ENCODE peak calls at places on chromosomes 16 and 17, in four cellular contexts. One of them, this sample, is unnamed.

GRCh38 chr16:66511615-66512500 is 38.1 kb downstream of the TK2 start:
- DNase-seq in HCT116: peak; percentile 43
- DNase-seq in HEK293T: no peak
- DNase-seq in GM12878: no peak
- DNase-seq in this sample: peak; percentile 46

GRCh38 chr16:24555346-24555872 is 16.0 kb downstream of the RBBP6 start:
- DNase-seq in HCT116: no peak
- DNase-seq in HEK293T: no peak
- DNase-seq in GM12878: no peak
- DNase-seq in this sample: no peak

GRCh38 chr17:81859906-81860755 is at the start of gene P4HB:
- DNase-seq in HCT116: no peak
- DNase-seq in HEK293T: peak; percentile 97
- DNase-seq in GM12878: no peak
- DNase-seq in this sample: no peak

GRCh38 chr16:57846078-57846697 is 43.9 kb upstream of the KIFC3 start:
- DNase-seq in HCT116: no peak
- DNase-seq in HEK293T: no peak
- DNase-seq in GM12878: no peak
- DNase-seq in this sample: peak; percentile 82

GRCh38 chr17:46038414-46038813 is 39.4 kb downstream of the STH start:
- DNase-seq in HCT116: no peak
- DNase-seq in HEK293T: no peak
- DNase-seq in GM12878: no peak
- DNase-seq in this sample: no peak

GRCh38 chr17:82126479-82127314 is 28.7 kb upstream of the FASN start:
- DNase-seq in HCT116: no peak
- DNase-seq in HEK293T: no peak
- DNase-seq in GM12878: no peak
- DNase-seq in this sample: no peak

GRCh38 chr17:54903375-54903774 is 2.7 kb downstream of the TOM1L1 start:
- DNase-seq in HCT116: no peak
- DNase-seq in HEK293T: no peak
- DNase-seq in GM12878: no peak
- DNase-seq in this sample: no peak

GRCh38 chr17:80861360-80861861 is 130.2 kb upstream of the CHMP6 start:
- DNase-seq in HCT116: no peak
- DNase-seq in HEK293T: no peak
- DNase-seq in GM12878: no peak
- DNase-seq in this sample: no peak

GRCh38 chr16:28316056-28316455 is 23.7 kb downstream of the SBK1 start:
- DNase-seq in HCT116: no peak
- DNase-seq in HEK293T: no peak
- DNase-seq in GM12878: no peak
- DNase-seq in this sample: no peak

GRCh38 chr16:85444879-85445778 is 168.0 kb upstream of the GSE1 start:
- DNase-seq in HCT116: no peak
- DNase-seq in HEK293T: no peak
- DNase-seq in GM12878: no peak
- DNase-seq in this sample: no peak
- TF ChIP-seq SP1 in HCT116: no peak
- TF ChIP-seq SP1 in HEK293T: no peak
- TF ChIP-seq SP1 in GM12878: no peak
- TF ChIP-seq SP1 in this sample: no peak

GRCh38 chr16:30028438-30029093 is 2.5 kb downstream of the TLCD3B start:
- DNase-seq in HCT116: no peak
- DNase-seq in HEK293T: no peak
- DNase-seq in GM12878: no peak
- DNase-seq in this sample: peak; percentile 75
- TF ChIP-seq SP1 in HCT116: no peak
- TF ChIP-seq SP1 in HEK293T: no peak
- TF ChIP-seq SP1 in GM12878: no peak
- TF ChIP-seq SP1 in this sample: no peak

GRCh38 chr17:78971764-78972506 is 7.8 kb downstream of the LGALS3BP start:
- DNase-seq in HCT116: no peak
- DNase-seq in HEK293T: no peak
- DNase-seq in GM12878: no peak
- DNase-seq in this sample: no peak

GRCh38 chr17:78974635-78975591 is 4.8 kb downstream of the LGALS3BP start:
- DNase-seq in HCT116: peak; percentile 67
- DNase-seq in HEK293T: peak; percentile 52
- DNase-seq in GM12878: no peak
- DNase-seq in this sample: no peak

GRCh38 chr17:78972507-78973105 is 7.1 kb downstream of the LGALS3BP start:
- DNase-seq in HCT116: no peak
- DNase-seq in HEK293T: no peak
- DNase-seq in GM12878: no peak
- DNase-seq in this sample: no peak

GRCh38 chr17:78973196-78973595 is 6.5 kb downstream of the LGALS3BP start:
- DNase-seq in HCT116: no peak
- DNase-seq in HEK293T: no peak
- DNase-seq in GM12878: no peak
- DNase-seq in this sample: peak; percentile 63

GRCh38 chr17:78973792-78974520 is 5.8 kb downstream of the LGALS3BP start:
- DNase-seq in HCT116: no peak
- DNase-seq in HEK293T: no peak
- DNase-seq in GM12878: no peak
- DNase-seq in this sample: no peak
- TF ChIP-seq SP1 in HCT116: no peak
- TF ChIP-seq SP1 in HEK293T: no peak
- TF ChIP-seq SP1 in GM12878: no peak
- TF ChIP-seq SP1 in this sample: no peak

DNA sequence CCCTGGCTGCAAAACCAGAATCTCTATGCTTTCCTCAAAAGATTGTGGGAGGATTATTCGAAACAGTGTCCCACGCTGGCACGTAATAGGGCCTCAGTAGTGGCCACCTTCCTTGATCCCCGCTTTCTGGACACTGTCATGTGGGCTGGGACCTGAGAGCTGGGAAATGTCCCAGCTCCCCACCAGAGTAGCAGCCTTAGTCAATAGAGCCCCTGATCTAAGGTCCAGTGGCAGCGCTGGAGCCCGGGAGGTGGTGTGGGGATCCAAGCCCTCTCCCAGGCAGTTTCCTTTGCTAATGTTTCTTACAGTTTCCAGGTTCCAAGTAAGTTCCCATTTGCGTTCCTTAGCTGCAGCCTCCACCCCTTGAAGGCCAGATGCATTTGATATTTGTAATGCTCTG is 69.7 kb downstream of the CCDC182 start:
- DNase-seq in HCT116: no peak
- DNase-seq in HEK293T: no peak
- DNase-seq in GM12878: no peak
- DNase-seq in this sample: no peak
- TF ChIP-seq SP1 in HCT116: no peak
- TF ChIP-seq SP1 in HEK293T: no peak
- TF ChIP-seq SP1 in GM12878: no peak
- TF ChIP-seq SP1 in this sample: no peak

GRCh38 chr17:69609495-69610315 is 195.2 kb downstream of the MAP2K6 start:
- DNase-seq in HCT116: peak; percentile 24
- DNase-seq in HEK293T: peak; percentile 36
- DNase-seq in GM12878: no peak
- DNase-seq in this sample: peak; percentile 41

GRCh38 chr17:69608114-69608513 is 193.6 kb downstream of the MAP2K6 start:
- DNase-seq in HCT116: no peak
- DNase-seq in HEK293T: no peak
- DNase-seq in GM12878: no peak
- DNase-seq in this sample: no peak

GRCh38 chr17:69606142-69606800 is 191.8 kb downstream of the MAP2K6 start:
- DNase-seq in HCT116: no peak
- DNase-seq in HEK293T: no peak
- DNase-seq in GM12878: no peak
- DNase-seq in this sample: no peak

GRCh38 chr17:69607162-69607834 is 192.8 kb downstream of the MAP2K6 start:
- DNase-seq in HCT116: peak; percentile 57
- DNase-seq in HEK293T: peak; percentile 73
- DNase-seq in GM12878: peak; percentile 45
- DNase-seq in this sample: peak; percentile 70

DNA sequence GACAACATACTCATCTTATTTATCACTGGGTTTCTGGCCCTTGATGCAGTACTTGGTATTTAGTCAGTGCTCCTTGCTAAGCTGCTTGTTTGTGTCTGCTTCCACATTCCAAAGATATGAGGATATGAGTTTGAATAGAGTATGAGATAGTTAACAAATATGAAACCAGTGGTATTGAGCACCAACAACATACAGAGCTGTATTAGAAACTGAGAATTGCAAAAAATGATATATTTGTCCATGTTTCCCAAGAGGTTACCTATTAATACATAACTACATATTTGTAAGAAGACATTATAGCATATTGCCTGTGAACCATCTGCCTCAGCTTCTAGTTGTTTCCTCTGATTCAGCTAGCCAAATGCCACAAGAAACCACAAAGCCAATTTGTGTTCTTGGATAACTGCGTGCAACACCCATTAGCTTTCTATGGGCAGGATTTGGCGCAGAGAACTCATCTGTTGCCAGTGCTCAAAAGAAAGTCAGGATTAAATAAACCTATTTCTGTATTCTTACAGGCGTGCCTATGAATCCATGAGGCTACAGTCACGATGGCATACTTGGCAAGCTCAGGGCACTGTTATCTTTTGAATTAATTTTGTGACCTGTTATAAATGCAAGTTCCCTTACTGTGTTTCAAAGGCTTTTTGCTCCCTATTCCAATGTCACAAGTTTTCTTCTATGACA is 194.5 kb downstream of the MAP2K6 start:
- DNase-seq in HCT116: no peak
- DNase-seq in HEK293T: no peak
- DNase-seq in GM12878: no peak
- DNase-seq in this sample: no peak
- TF ChIP-seq SP1 in HCT116: no peak
- TF ChIP-seq SP1 in HEK293T: no peak
- TF ChIP-seq SP1 in GM12878: no peak
- TF ChIP-seq SP1 in this sample: no peak

GRCh38 chr17:39737761-39738567 is at the start of gene GRB7:
- DNase-seq in HCT116: peak; percentile 57
- DNase-seq in HEK293T: no peak
- DNase-seq in GM12878: no peak
- DNase-seq in this sample: peak; percentile 75
- TF ChIP-seq SP1 in HCT116: peak; percentile 64
- TF ChIP-seq SP1 in HEK293T: no peak
- TF ChIP-seq SP1 in GM12878: no peak
- TF ChIP-seq SP1 in this sample: peak; percentile 59

DNA sequence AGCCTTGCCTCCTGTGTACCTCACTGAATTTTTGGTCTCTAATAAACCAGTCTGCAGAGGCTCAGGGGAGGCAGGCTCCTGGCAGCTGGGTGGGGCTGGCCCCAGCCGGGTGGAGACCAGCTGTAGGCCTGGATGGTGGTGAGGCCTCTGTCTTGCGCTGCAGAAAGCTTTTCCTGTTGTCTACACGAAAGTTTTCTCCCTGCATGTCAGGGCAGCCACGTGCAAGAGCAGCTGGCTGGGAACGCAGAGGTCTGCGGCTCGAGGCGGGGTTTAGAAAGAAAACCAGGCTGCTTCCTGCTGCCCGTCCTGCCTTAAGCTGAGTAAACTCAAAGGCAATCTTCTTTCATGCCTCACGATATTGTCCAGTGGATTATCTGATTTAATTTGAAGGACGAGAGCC is 2.4 kb downstream of the SERPINF1 start:
- DNase-seq in HCT116: no peak
- DNase-seq in HEK293T: no peak
- DNase-seq in GM12878: no peak
- DNase-seq in this sample: no peak
- TF ChIP-seq SP1 in HCT116: no peak
- TF ChIP-seq SP1 in HEK293T: no peak
- TF ChIP-seq SP1 in GM12878: no peak
- TF ChIP-seq SP1 in this sample: no peak

GRCh38 chr16:69253796-69254426 is 57.2 kb upstream of the VPS4A start:
- DNase-seq in HCT116: no peak
- DNase-seq in HEK293T: no peak
- DNase-seq in GM12878: no peak
- DNase-seq in this sample: no peak
- TF ChIP-seq SP1 in HCT116: no peak
- TF ChIP-seq SP1 in HEK293T: no peak
- TF ChIP-seq SP1 in GM12878: no peak
- TF ChIP-seq SP1 in this sample: no peak

GRCh38 chr16:20866792-20867191 is 33.4 kb downstream of the DCUN1D3 start:
- DNase-seq in HCT116: no peak
- DNase-seq in HEK293T: no peak
- DNase-seq in GM12878: no peak
- DNase-seq in this sample: no peak
- TF ChIP-seq SP1 in HCT116: no peak
- TF ChIP-seq SP1 in HEK293T: no peak
- TF ChIP-seq SP1 in GM12878: no peak
- TF ChIP-seq SP1 in this sample: no peak

GRCh38 chr16:29694384-29695195 is 15.6 kb downstream of the QPRT start:
- DNase-seq in HCT116: no peak
- DNase-seq in HEK293T: no peak
- DNase-seq in GM12878: no peak
- DNase-seq in this sample: no peak
- TF ChIP-seq SP1 in HCT116: no peak
- TF ChIP-seq SP1 in HEK293T: no peak
- TF ChIP-seq SP1 in GM12878: no peak
- TF ChIP-seq SP1 in this sample: no peak